ENCODE peak calls at places on chromosome 10, in eight cellular contexts. N, T, O, Y, M, V, J and X are unnamed samples.

GRCh38 chr10:53357587-53357986 is 585.0 kb upstream of the MBL2 start:
- DNase-seq in N (no peak), V (no peak), O (no peak), Y (no peak), J (no peak), M (no peak), T (no peak), X (no peak)

GRCh38 chr10:80474920-80475319 is 20.8 kb downstream of the TSPAN14 start:
- DNase-seq in J (peak), M (no peak), N (no peak), Y (no peak), O (no peak), T (no peak), V (no peak), X (no peak)

GRCh38 chr10:100291356-100291755 is 4.9 kb upstream of the BLOC1S2 start:
- DNase-seq in V (no peak), M (no peak), J (no peak), T (no peak), O (no peak), N (no peak), Y (no peak), X (no peak)

GRCh38 chr10:490891-491571 is 198.4 kb downstream of the DIP2C start:
- DNase-seq in J (peak), Y (no peak), T (no peak), O (no peak), V (peak), M (no peak), N (no peak), X (no peak)

GRCh38 chr10:73591578-73591902 is 398 bp upstream of the USP54 start:
- DNase-seq in O (no peak), T (no peak), M (no peak), J (no peak), N (no peak), Y (no peak), V (no peak), X (no peak)

GRCh38 chr10:88702848-88703597 is 3.0 kb upstream of the LIPK start:
- DNase-seq in V (peak), M (no peak), Y (no peak), O (no peak), J (no peak), N (no peak), T (peak), X (no peak)

GRCh38 chr10:81108516-81109199 is 571.0 kb downstream of the SH2D4B start:
- DNase-seq in T (no peak), O (no peak), N (no peak), Y (no peak), V (no peak), M (no peak), J (no peak), X (no peak)

GRCh38 chr10:99532687-99533495 is at the start of gene NKX2-3:
- DNase-seq in O (peak), M (no peak), Y (no peak), V (peak), J (no peak), N (no peak), T (no peak), X (no peak)

GRCh38 chr10:74738985-74739567 is 87.3 kb upstream of the KAT6B start:
- DNase-seq in J (peak), V (peak), O (peak), N (no peak), T (peak), M (no peak), Y (no peak), X (peak)

GRCh38 chr10:23192396-23192740 is 256 bp downstream of the PTF1A start:
- DNase-seq in V (no peak), N (no peak), T (no peak), J (no peak), Y (no peak), M (no peak), O (no peak), X (no peak)

GRCh38 chr10:124560377-124560776 is 98.8 kb downstream of the LHPP start:
- DNase-seq in V (peak), Y (peak), N (no peak), J (peak), T (peak), O (no peak), M (no peak), X (no peak)

GRCh38 chr10:3802526-3803002 is 17.6 kb upstream of the KLF6 start:
- DNase-seq in J (no peak), V (no peak), T (no peak), M (no peak), N (no peak), O (no peak), Y (no peak), X (no peak)

GRCh38 chr10:6052247-6053221 is 9.6 kb downstream of the IL2RA start:
- DNase-seq in T (no peak), J (no peak), V (no peak), M (no peak), N (peak), Y (no peak), O (peak), X (peak)

GRCh38 chr10:128072941-128073615 is 53.1 kb downstream of the MKI67 start:
- DNase-seq in V (no peak), M (no peak), O (no peak), N (no peak), T (no peak), J (no peak), Y (peak), X (no peak)

GRCh38 chr10:71244638-71245419 is 32.5 kb downstream of the UNC5B start:
- DNase-seq in N (no peak), T (peak), Y (peak), M (no peak), J (peak), V (peak), O (no peak), X (no peak)

GRCh38 chr10:19411119-19411518 is 362.5 kb downstream of the MALRD1 start:
- DNase-seq in O (no peak), Y (no peak), T (no peak), V (no peak), M (no peak), N (no peak), J (no peak), X (no peak)

GRCh38 chr10:124996127-124996853 is 54.4 kb downstream of the ZRANB1 start:
- DNase-seq in N (no peak), J (no peak), Y (no peak), M (peak), V (no peak), T (no peak), O (no peak), X (peak)

GRCh38 chr10:71266147-71266917 is 52.7 kb upstream of the SLC29A3 start:
- DNase-seq in V (peak), Y (no peak), M (no peak), T (peak), O (no peak), J (peak), N (no peak), X (no peak)

GRCh38 chr10:1696106-1696505 is 41.2 kb downstream of the ADARB2 start:
- DNase-seq in O (no peak), J (no peak), N (no peak), M (no peak), V (no peak), T (no peak), Y (no peak), X (no peak)

GRCh38 chr10:1698185-1698584 is 39.1 kb downstream of the ADARB2 start:
- DNase-seq in V (no peak), T (no peak), Y (no peak), O (no peak), N (no peak), J (no peak), M (no peak), X (no peak)
- TF ChIP-seq CTCF in V (no peak), T (no peak), Y (no peak), O (no peak), N (no peak), J (no peak), M (no peak), X (no peak)

GRCh38 chr10:119355930-119356329 is 148.6 kb downstream of the GRK5 start:
- DNase-seq in J (no peak), T (no peak), M (no peak), N (no peak), Y (no peak), V (peak), O (no peak), X (no peak)
- TF ChIP-seq CTCF in J (peak), T (peak), M (peak), N (peak), Y (no peak), V (peak), O (peak), X (peak)

DNA sequence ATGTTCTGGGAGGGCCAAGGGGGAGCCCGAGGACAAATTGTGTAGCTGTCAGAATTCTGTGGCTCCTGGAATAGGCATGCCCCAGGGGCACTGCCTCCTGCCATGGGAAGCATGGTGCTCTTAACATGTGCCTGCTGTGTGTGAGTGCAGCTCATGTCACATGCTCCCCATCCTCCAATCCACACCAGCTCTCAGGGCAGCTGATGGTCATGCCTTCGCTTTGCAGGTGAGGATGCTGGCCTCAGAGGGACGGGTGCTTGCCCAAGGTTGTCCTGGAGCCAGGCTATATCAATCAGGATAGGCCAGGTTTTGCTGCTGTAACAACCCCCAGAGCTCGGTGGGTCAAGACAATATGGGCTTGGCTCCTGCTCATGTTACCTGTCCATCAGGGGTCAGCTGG is 303.4 kb downstream of the RPS24 start:
- DNase-seq in J (no peak), T (no peak), V (no peak), N (no peak), Y (peak), O (no peak), M (no peak), X (no peak)
- TF ChIP-seq CTCF in J (no peak), T (no peak), V (no peak), N (no peak), Y (no peak), O (no peak), M (no peak), X (no peak)

GRCh38 chr10:117164878-117165556 is 26.9 kb upstream of the VAX1 start:
- DNase-seq in Y (no peak), T (no peak), N (no peak), O (no peak), M (no peak), V (no peak), J (no peak), X (no peak)

GRCh38 chr10:117161386-117162033 is 23.4 kb upstream of the VAX1 start:
- DNase-seq in O (no peak), V (no peak), Y (no peak), M (no peak), N (no peak), J (no peak), T (no peak), X (no peak)

GRCh38 chr10:117163954-117164292 is 25.9 kb upstream of the VAX1 start:
- DNase-seq in M (no peak), Y (no peak), J (no peak), V (no peak), N (no peak), O (no peak), T (no peak), X (no peak)

GRCh38 chr10:117162093-117163021 is 24.3 kb upstream of the VAX1 start:
- DNase-seq in Y (no peak), T (no peak), M (no peak), V (no peak), O (no peak), J (no peak), N (no peak), X (no peak)

DNA sequence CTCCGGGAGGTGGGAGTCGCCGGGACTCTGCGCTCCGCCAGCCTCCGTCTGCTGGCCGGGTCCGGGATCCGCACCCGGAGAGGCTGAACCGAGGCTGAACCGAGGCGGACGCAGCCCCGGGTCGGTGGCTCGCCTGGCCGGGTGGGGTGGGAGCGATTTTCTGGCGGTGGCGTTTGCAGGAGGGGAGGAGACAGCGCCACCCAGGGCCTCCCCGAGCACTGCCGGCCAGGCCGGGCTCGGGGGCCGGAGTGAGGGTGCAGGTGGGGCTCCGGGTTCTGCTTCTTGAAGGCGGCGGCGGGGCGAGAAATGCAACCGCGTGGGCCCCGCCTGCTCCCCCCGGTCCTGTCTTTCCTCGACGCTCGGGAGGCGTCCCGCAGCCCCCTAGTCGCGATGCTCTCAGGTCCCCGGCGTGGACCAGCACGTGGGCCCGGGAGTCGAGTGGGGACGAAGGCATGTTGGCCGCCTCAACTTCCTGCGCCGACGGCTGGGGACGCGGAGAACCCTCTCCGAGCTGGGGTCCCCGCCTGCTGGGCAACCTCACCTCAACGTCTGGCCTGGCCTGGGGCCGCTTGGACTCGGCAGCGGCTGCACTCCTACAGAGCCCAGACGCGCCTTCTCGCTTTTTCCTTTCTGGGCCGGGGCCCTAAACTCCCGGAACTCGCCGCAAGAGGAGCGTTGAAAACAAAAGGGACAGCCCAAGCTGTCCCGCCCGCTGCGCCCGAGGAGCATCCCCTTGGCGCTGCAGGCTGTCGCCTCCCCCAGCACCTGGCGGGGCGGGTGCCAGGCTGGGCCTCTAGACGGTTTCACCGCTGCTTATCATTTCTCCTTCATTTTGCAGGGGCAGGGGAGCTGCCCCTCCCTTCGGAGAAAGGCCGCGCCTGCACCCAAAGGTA is 25.2 kb upstream of the VAX1 start:
- DNase-seq in T (no peak), O (peak), J (no peak), N (no peak), V (no peak), M (peak), Y (no peak), X (no peak)
- TF ChIP-seq CTCF in T (no peak), O (no peak), J (no peak), N (no peak), V (no peak), M (peak), Y (no peak), X (no peak)

GRCh38 chr10:129932182-129932581 is 31.9 kb downstream of the EBF3 start:
- DNase-seq in O (no peak), T (no peak), N (no peak), Y (no peak), V (no peak), J (no peak), M (no peak), X (no peak)
- TF ChIP-seq CTCF in O (no peak), T (no peak), N (no peak), Y (no peak), V (no peak), J (no peak), M (no peak), X (no peak)

DNA sequence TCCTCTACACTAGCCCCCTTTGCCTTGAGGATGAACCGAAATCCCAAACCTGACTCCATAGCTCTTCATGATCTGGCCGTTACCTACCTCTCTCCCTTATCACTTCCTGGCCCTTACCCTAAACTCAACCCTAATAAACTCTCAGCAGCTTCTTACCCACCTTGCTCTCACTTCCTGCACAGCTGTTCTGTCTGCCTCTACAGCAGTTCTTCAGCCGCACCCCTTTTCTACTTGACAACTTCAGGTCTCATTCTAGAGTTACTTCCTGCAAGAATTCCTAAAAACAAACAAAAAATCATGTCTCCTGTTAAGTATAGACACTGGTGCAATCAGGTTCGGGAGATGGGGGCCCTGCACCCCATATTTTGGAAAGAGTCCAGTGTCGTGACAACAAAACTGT is 239.9 kb upstream of the CELF2 start:
- DNase-seq in N (no peak), O (no peak), Y (no peak), V (no peak), T (no peak), M (no peak), J (no peak), X (no peak)
- TF ChIP-seq CTCF in N (no peak), O (no peak), Y (no peak), V (no peak), T (no peak), M (no peak), J (no peak), X (no peak)

DNA sequence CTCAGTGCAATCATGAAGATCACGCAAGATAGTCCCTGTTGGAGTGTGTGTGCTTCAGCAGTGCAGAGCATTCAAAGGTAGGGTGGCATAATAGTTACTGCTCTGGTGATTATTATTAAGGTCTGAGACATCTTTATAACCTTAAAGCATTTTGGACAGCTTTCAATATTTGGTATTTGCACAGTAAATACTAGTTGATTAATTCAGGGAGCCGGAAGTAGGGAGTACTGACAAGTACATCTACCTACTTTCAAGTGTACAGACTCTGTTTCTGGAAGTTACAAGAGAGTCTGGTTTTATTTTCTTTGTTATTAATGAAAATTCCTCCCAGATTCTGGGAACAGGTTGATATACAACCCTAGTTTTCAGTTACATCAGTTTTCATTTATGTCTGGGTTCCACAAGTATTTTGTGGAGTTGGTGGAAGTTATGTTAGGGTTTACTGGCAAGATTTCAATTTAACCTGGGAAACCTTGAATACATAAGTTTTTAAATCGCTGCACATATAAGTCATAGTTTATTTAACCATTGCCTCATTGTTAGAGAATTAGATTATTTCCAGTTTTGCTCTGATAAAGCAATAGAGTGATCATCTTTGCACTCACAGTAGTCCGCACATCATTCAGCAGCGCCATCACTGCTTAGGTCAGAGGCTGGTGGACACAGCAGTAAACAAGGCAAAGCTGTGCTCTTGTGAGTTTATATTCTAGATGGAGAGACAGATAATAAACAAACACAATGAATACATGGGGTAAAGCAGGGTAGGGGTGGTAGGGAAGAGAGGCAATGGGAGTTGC is 366.6 kb downstream of the REEP3 start:
- DNase-seq in M (no peak), Y (no peak), V (no peak), O (no peak), J (no peak), N (no peak), T (no peak), X (no peak)
- TF ChIP-seq CTCF in M (no peak), Y (no peak), V (no peak), O (no peak), J (no peak), N (no peak), T (no peak), X (no peak)

DNA sequence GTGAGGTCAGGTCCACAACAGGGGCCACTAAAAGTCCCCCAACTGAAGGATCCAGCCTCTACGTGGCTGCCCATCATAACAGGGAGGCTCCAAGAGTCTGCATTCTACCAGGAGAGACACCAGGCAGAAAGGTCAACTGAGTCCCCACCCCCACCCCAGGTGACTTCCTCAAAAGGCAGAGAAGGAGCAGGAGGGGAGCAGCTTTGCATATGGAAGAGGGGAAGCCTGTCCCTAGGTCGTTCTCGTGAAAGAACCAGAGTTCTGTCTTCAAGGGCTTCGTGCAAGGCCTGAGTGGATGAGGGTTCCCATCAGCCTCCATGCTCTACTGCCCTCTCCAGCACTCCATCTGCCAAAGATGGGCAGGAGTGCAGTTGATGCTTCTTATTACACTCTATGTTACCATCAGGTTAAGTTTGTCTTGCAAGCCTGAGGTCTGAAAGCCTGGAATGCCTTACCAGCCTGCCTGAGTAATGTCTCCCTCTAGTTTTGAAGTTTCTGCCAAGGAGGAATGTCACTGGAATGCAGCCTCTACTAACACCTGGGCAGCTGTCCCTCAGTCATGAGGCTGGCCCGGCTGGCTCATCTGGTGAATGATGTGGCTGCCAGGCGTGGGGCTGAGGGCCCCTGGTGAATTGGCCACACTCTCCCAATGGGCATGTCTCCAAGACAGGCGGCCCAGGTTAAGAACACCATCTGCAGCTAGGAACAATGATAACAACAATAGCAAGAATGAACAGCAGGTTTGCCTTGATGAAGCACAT is 54.3 kb upstream of the SMNDC1 start:
- DNase-seq in N (no peak), O (peak), J (peak), T (peak), Y (no peak), M (no peak), V (peak), X (no peak)
- TF ChIP-seq CTCF in N (no peak), O (no peak), J (peak), T (no peak), Y (no peak), M (no peak), V (no peak), X (no peak)

GRCh38 chr10:132577350-132578005 is 39.9 kb downstream of the INPP5A start:
- DNase-seq in M (no peak), V (no peak), Y (no peak), T (no peak), J (no peak), O (no peak), N (no peak), X (no peak)
- TF ChIP-seq CTCF in M (peak), V (peak), Y (no peak), T (peak), J (no peak), O (no peak), N (no peak), X (no peak)

DNA sequence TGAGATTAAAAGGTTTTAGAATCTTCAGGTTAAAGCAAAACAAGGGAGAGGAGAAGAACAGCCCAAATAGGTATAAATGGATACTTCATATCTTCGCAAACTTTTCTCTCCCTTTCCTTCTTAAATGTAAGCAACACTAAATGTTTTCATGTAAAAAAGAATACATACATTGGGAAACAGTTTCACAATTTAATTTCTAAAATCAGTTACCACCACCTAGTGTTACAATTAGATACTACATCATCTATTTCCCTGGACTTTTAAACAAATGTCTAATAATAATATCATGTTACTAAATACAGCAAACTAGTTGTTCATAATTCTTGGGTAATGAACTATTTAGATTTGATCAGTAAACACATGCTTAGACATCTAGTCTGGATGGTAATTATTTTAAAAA is 35.8 kb downstream of the MINDY3 start:
- DNase-seq in V (peak), Y (no peak), T (peak), N (no peak), O (no peak), M (no peak), J (peak), X (no peak)
- TF ChIP-seq CTCF in V (peak), Y (peak), T (peak), N (peak), O (peak), M (peak), J (peak), X (peak)